ENCODE peak calls at places on chromosomes 13 and 19, in five cellular contexts. One of them, this sample, is unnamed.

GRCh38 chr19:28026636-28027035 is 1186.3 kb downstream of the UQCRFS1 start:
- DNase-seq in GM13976: no peak
- DNase-seq in NCI-H146: no peak
- DNase-seq in GM13977: no peak
- DNase-seq in NCI-H1092: no peak
- DNase-seq in this sample: no peak

GRCh38 chr13:50291611-50292010 is 276.4 kb downstream of the KCNRG start:
- DNase-seq in GM13976: no peak
- DNase-seq in NCI-H146: no peak
- DNase-seq in GM13977: no peak
- DNase-seq in NCI-H1092: no peak
- DNase-seq in this sample: peak; percentile 32

GRCh38 chr19:49142866-49143335 is 12.3 kb downstream of the HRC start:
- DNase-seq in GM13976: peak; percentile 89
- DNase-seq in NCI-H146: peak; percentile 76
- DNase-seq in GM13977: peak; percentile 93
- DNase-seq in NCI-H1092: peak; percentile 80
- DNase-seq in this sample: peak; percentile 84

GRCh38 chr19:32363632-32364031 is 18.2 kb downstream of the ZNF507 start:
- DNase-seq in GM13976: no peak
- DNase-seq in NCI-H146: no peak
- DNase-seq in GM13977: no peak
- DNase-seq in NCI-H1092: no peak
- DNase-seq in this sample: no peak

GRCh38 chr19:38375098-38375493 is 725 bp downstream of the PSMD8 start:
- DNase-seq in GM13976: no peak
- DNase-seq in NCI-H146: no peak
- DNase-seq in GM13977: no peak
- DNase-seq in NCI-H1092: no peak
- DNase-seq in this sample: no peak

GRCh38 chr19:46714523-46715106 is 2.3 kb downstream of the PRKD2 start:
- DNase-seq in GM13976: peak; percentile 83
- DNase-seq in NCI-H146: no peak
- DNase-seq in GM13977: peak; percentile 90
- DNase-seq in NCI-H1092: no peak
- DNase-seq in this sample: no peak

GRCh38 chr19:36436531-36436930 is 18.1 kb upstream of the ZFP82 start:
- DNase-seq in GM13976: peak; percentile 46
- DNase-seq in NCI-H146: no peak
- DNase-seq in GM13977: no peak
- DNase-seq in NCI-H1092: no peak
- DNase-seq in this sample: peak; percentile 63

GRCh38 chr13:43159007-43159406 is 135.6 kb downstream of the DNAJC15 start:
- DNase-seq in GM13976: no peak
- DNase-seq in NCI-H146: peak; percentile 50
- DNase-seq in GM13977: no peak
- DNase-seq in NCI-H1092: peak; percentile 10
- DNase-seq in this sample: peak; percentile 31

GRCh38 chr19:11995174-11995573 is 30.3 kb downstream of the ZNF763 start:
- DNase-seq in GM13976: no peak
- DNase-seq in NCI-H146: no peak
- DNase-seq in GM13977: no peak
- DNase-seq in NCI-H1092: no peak
- DNase-seq in this sample: no peak

GRCh38 chr13:99404005-99404755 is 97.0 kb upstream of the GPR183 start:
- DNase-seq in GM13976: no peak
- DNase-seq in NCI-H146: peak; percentile 27
- DNase-seq in GM13977: no peak
- DNase-seq in NCI-H1092: no peak
- DNase-seq in this sample: peak; percentile 21

GRCh38 chr19:51971624-51972023 is 15.0 kb downstream of the ZNF350 start:
- DNase-seq in GM13976: no peak
- DNase-seq in NCI-H146: no peak
- DNase-seq in GM13977: no peak
- DNase-seq in NCI-H1092: no peak
- DNase-seq in this sample: no peak

GRCh38 chr13:36000028-36000427 is 131.2 kb downstream of the DCLK1 start:
- DNase-seq in GM13976: no peak
- DNase-seq in NCI-H146: no peak
- DNase-seq in GM13977: no peak
- DNase-seq in NCI-H1092: no peak
- DNase-seq in this sample: no peak

GRCh38 chr13:90696656-90697055 is 650.8 kb upstream of the MIR17HG start:
- DNase-seq in GM13976: no peak
- DNase-seq in NCI-H146: no peak
- DNase-seq in GM13977: no peak
- DNase-seq in NCI-H1092: no peak
- DNase-seq in this sample: peak; percentile 65

GRCh38 chr13:36712785-36713184 is 39.0 kb downstream of the SERTM1 start:
- DNase-seq in GM13976: no peak
- DNase-seq in NCI-H146: no peak
- DNase-seq in GM13977: no peak
- DNase-seq in NCI-H1092: no peak
- DNase-seq in this sample: no peak

GRCh38 chr19:50365434-50366306 is at the start of gene NAPSA:
- DNase-seq in GM13976: peak; percentile 33
- DNase-seq in NCI-H146: no peak
- DNase-seq in GM13977: no peak
- DNase-seq in NCI-H1092: no peak
- DNase-seq in this sample: no peak

GRCh38 chr19:17530586-17530985 is 19.1 kb downstream of the PGLS start:
- DNase-seq in GM13976: no peak
- DNase-seq in NCI-H146: peak; percentile 97
- DNase-seq in GM13977: no peak
- DNase-seq in NCI-H1092: peak; percentile 63
- DNase-seq in this sample: no peak

GRCh38 chr13:29935309-29935981 is 85.0 kb upstream of the UBL3 start:
- DNase-seq in GM13976: peak; percentile 76
- DNase-seq in NCI-H146: no peak
- DNase-seq in GM13977: peak; percentile 73
- DNase-seq in NCI-H1092: no peak
- DNase-seq in this sample: no peak

GRCh38 chr13:32889986-32890565 is 126.1 kb upstream of the KL start:
- DNase-seq in GM13976: no peak
- DNase-seq in NCI-H146: no peak
- DNase-seq in GM13977: no peak
- DNase-seq in NCI-H1092: no peak
- DNase-seq in this sample: no peak

GRCh38 chr19:3098515-3099346 is 4.6 kb downstream of the GNA11 start:
- DNase-seq in GM13976: no peak
- DNase-seq in NCI-H146: no peak
- DNase-seq in GM13977: no peak
- DNase-seq in NCI-H1092: no peak
- DNase-seq in this sample: no peak

GRCh38 chr19:28021316-28022185 is 1191.4 kb downstream of the UQCRFS1 start:
- DNase-seq in GM13976: no peak
- DNase-seq in NCI-H146: no peak
- DNase-seq in GM13977: no peak
- DNase-seq in NCI-H1092: no peak
- DNase-seq in this sample: no peak